ENCODE peak calls at places on chromosomes 3 and 15, in ten cellular contexts. T is cardiac muscle cell, F is GM12878, P is breast epithelium, N is uterus, E is tibial artery, L is endothelial cell of umbilical vein, C is heart left ventricle, W is upper lobe of left lung, B is A549. Z is an unnamed sample. For H3K4me1, the result is how much of the 10 kb centered on the place peaks cover.

GRCh38 chr3:36733162-36733696 is 31.1 kb downstream of the DCLK3 start:
- DNase-seq in T (peak), F (no peak), P (no peak), N (no peak), E (no peak), L (no peak), C (no peak), W (no peak), B (no peak), Z (no peak)

GRCh38 chr3:147864754-147865354 is 455.7 kb downstream of the ZIC1 start:
- DNase-seq in T (no peak), F (no peak), P (no peak), N (no peak), E (no peak), L (no peak), C (no peak), W (no peak), B (no peak), Z (peak)

GRCh38 chr15:80431635-80432034 is 27.5 kb downstream of the ARNT2 start:
- DNase-seq in T (no peak), F (no peak), P (no peak), N (no peak), E (no peak), L (no peak), C (no peak), W (no peak), B (no peak), Z (no peak)

GRCh38 chr3:195197764-195198423 is 73.1 kb downstream of the XXYLT1 start:
- DNase-seq in T (no peak), F (no peak), P (no peak), N (peak), E (peak), L (peak), C (peak), W (peak), B (peak), Z (peak)

GRCh38 chr15:94327356-94327936 is 96.1 kb downstream of the MCTP2 start:
- DNase-seq in T (peak), F (no peak), P (no peak), N (no peak), E (no peak), L (peak), C (no peak), W (no peak), B (peak), Z (peak)

GRCh38 chr3:111861396-111861795 is 2.3 kb downstream of the PHLDB2 start:
- DNase-seq in T (no peak), F (no peak), P (no peak), N (no peak), E (no peak), L (peak), C (no peak), W (no peak), B (no peak), Z (peak)

GRCh38 chr15:68303560-68304436 is 26.3 kb downstream of the FEM1B start:
- DNase-seq in T (no peak), F (no peak), P (peak), N (peak), E (peak), L (no peak), C (no peak), W (no peak), B (peak), Z (no peak)

GRCh38 chr15:88179562-88179961 is 77.0 kb downstream of the NTRK3 start:
- DNase-seq in T (no peak), F (peak), P (no peak), N (no peak), E (no peak), L (no peak), C (no peak), W (no peak), B (no peak), Z (no peak)

GRCh38 chr3:174859109-174859735 is at the start of gene NAALADL2:
- DNase-seq in T (no peak), F (no peak), P (no peak), N (no peak), E (no peak), L (no peak), C (no peak), W (no peak), B (no peak), Z (no peak)

GRCh38 chr3:29268651-29269050 is 12.2 kb upstream of the RBMS3 start:
- DNase-seq in T (no peak), F (no peak), P (no peak), N (no peak), E (no peak), L (no peak), C (no peak), W (no peak), B (no peak), Z (no peak)

GRCh38 chr15:89770041-89770440 is 6.1 kb upstream of the MESP2 start:
- DNase-seq in T (no peak), F (no peak), P (no peak), N (no peak), E (no peak), L (peak), C (no peak), W (no peak), B (no peak), Z (no peak)

GRCh38 chr3:126414961-126415660 is 20.4 kb downstream of the CFAP100 start:
- DNase-seq in T (no peak), F (no peak), P (no peak), N (no peak), E (peak), L (no peak), C (no peak), W (no peak), B (no peak), Z (no peak)

GRCh38 chr3:85603378-85603777 is 644.6 kb downstream of the CADM2 start:
- DNase-seq in T (no peak), F (no peak), P (no peak), N (no peak), E (no peak), L (no peak), C (no peak), W (no peak), B (no peak), Z (no peak)

GRCh38 chr3:50231581-50231980 is 4.4 kb upstream of the GNAI2 start:
- DNase-seq in T (no peak), F (no peak), P (no peak), N (no peak), E (no peak), L (no peak), C (no peak), W (no peak), B (no peak), Z (no peak)
- H3K4me1 ChIP-seq in T (under half), F (under half), P (under half), N (under half), E (under half), L (under half), C (under half), W (under half), B (under half), Z (under half)

DNA sequence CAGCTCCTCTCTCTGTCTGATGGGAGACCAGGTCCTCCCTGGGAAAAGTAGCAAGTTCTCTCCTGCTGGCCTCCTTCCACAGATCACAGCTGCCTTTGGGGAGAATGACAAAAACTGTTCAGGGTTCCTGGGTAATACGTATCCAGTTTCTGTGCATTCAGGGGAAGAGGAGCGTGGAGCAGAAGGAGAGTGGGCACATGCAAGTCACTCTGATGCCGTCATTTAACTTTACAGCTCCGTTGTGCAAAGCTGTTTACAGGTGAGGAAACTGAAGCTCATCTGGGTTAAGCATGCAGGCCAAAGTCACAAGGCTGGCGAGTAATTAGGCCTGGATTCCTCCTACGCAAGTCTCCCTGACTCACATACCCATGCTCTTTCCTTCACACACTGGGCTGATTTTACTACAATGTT is 7.5 kb upstream of the TM4SF1 start:
- DNase-seq in T (no peak), F (no peak), P (no peak), N (peak), E (no peak), L (no peak), C (no peak), W (no peak), B (peak), Z (peak)
- H3K4me1 ChIP-seq in T (under half), F (under half), P (under half), N (under half), E (under half), L (under half), C (under half), W (under half), B (half or more), Z (under half)

GRCh38 chr3:122700193-122700592 is 19.6 kb downstream of the PARP14 start:
- DNase-seq in T (no peak), F (no peak), P (no peak), N (no peak), E (no peak), L (no peak), C (no peak), W (no peak), B (no peak), Z (no peak)

GRCh38 chr3:122694966-122695365 is 14.3 kb downstream of the PARP14 start:
- DNase-seq in T (no peak), F (peak), P (no peak), N (no peak), E (no peak), L (no peak), C (no peak), W (no peak), B (no peak), Z (no peak)

GRCh38 chr3:122692674-122693073 is 12.0 kb downstream of the PARP14 start:
- DNase-seq in T (no peak), F (no peak), P (no peak), N (no peak), E (no peak), L (no peak), C (no peak), W (no peak), B (no peak), Z (no peak)

GRCh38 chr3:122695927-122696561 is 15.4 kb downstream of the PARP14 start:
- DNase-seq in T (no peak), F (no peak), P (no peak), N (no peak), E (no peak), L (no peak), C (no peak), W (no peak), B (no peak), Z (no peak)

DNA sequence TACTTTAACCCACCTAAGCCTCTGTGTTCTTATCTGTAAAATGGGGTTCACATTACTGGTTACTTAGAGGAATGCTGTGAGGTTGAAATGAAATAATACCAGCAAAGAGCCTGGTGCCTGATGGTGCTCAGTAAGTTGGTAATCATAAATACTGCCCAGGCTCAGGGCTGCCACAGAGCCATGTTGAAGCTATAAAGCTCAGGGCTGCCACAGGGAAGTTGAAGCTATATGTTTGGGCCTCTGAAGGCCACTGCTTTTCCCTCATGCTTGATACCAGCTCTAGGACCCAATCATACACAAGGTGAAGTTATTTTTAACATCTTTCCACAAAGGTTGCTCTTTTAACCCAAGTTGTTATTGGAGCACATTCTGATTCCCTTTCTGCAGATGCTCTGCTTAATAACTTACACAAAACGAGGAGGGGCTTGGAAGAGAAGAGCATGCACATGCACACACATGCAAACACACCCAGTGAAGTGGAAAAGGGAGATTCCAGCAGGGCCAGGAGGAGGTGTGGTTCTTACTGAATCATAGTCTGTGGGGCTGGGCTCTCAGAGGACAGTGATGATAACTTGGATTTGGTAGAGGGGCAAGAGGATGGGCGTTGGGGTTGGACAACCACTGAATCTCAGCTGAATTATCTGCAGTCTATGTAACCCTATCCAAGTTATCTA is 17.4 kb downstream of the PARP14 start:
- DNase-seq in T (no peak), F (peak), P (no peak), N (no peak), E (no peak), L (no peak), C (no peak), W (no peak), B (peak), Z (no peak)
- H3K4me1 ChIP-seq in T (under half), F (under half), P (under half), N (under half), E (under half), L (under half), C (under half), W (under half), B (under half), Z (under half)

DNA sequence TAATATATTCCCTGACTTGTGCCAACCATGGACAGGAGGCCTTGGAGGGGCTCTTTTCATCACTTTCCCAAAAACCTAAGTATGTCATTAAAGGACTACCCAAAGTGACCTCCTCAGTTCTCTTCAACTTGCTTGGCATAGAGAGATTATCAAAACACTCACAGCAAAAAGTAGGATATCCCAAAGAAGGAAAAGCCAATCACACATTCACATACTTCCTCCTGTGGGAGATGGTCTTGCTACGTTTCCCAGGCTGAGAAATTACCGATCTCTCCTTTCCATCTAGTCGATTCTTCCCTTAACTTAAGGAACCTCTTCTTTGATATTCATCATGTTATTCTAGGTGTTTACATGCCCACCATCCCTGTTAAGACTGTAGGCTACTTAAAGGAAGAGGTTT is 9.1 kb downstream of the DPPA4 start:
- DNase-seq in T (no peak), F (no peak), P (no peak), N (no peak), E (no peak), L (no peak), C (no peak), W (no peak), B (no peak), Z (no peak)
- H3K4me1 ChIP-seq in T (under half), F (under half), P (under half), N (under half), E (under half), L (under half), C (under half), W (under half), B (under half), Z (under half)

GRCh38 chr3:31142139-31142538 is 247.7 kb upstream of the GADL1 start:
- DNase-seq in T (no peak), F (no peak), P (no peak), N (no peak), E (no peak), L (no peak), C (no peak), W (no peak), B (no peak), Z (no peak)

GRCh38 chr3:31142543-31142942 is 248.1 kb upstream of the GADL1 start:
- DNase-seq in T (no peak), F (no peak), P (no peak), N (no peak), E (no peak), L (no peak), C (no peak), W (no peak), B (no peak), Z (no peak)

GRCh38 chr3:31140470-31140869 is 246.0 kb upstream of the GADL1 start:
- DNase-seq in T (no peak), F (no peak), P (no peak), N (no peak), E (no peak), L (no peak), C (no peak), W (no peak), B (no peak), Z (no peak)

GRCh38 chr3:31147550-31147949 is 253.1 kb upstream of the GADL1 start:
- DNase-seq in T (no peak), F (no peak), P (no peak), N (no peak), E (no peak), L (no peak), C (no peak), W (no peak), B (no peak), Z (no peak)

DNA sequence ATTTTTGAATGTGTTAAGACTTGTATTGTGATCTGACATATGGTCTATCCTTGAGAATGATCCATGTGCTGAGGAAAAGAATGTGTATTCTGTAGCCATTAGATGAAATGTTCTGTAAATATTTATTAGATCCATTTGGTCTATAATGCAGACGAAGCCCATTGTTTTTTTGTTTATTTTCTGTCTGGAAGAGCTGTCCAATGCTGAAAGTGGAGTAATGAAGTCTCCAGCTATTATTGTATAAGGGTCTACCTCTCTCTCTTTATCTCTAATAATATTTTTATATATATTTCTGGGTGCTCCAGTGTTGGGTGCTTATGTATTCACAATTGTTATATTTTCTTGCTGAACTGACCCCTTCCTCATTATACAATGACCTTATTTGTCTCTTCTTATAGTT is 250.6 kb upstream of the GADL1 start:
- DNase-seq in T (no peak), F (no peak), P (no peak), N (no peak), E (no peak), L (no peak), C (no peak), W (no peak), B (no peak), Z (no peak)
- H3K4me1 ChIP-seq in T (under half), F (under half), P (under half), N (under half), E (under half), L (under half), C (under half), W (under half), B (under half), Z (under half)

DNA sequence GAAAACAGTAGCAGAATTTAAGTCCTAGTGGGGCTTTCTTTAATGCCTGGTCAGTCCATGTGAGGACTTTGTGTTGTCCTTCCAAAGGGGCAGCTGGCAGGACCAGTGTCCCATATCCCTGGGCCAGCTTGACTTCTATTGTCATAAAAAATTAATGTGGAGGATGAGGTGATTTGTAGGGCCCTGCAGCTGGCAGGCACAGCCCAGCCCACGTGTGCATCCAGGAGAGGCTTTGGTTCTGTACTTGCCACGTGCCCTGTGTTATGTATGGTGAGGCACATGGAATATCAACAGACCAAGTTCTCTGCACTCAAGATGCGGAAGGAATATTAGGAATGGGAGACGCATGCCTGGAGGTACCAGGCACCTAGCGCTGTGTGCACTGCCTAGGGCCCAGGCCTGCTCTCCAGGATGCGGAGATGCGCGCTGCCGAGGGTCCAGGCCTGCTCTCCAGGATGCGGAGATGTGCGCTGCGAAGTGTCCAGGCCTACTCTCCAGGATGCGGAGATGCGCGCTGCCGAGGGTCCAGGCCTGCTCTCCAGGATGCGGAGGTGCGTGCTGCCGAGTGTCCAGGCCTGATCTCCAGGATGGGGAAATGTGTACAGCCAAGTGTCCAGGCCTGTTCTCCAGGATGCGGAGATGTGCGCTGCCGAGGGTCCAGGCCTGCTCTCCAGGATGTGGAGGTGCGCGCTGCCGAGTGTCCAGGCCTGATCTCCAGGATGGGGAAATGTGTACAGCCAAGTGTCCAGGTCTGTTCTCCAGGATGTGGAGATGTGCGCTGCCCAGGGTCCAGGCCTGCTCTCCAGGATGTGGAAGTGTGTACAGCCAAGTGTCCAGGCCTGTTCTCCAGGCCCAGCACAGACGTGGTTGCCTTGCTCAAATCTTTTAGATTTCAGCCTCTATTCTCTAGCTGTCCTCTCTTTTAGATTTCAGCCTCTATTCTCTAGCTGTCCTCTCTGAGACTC is 183.3 kb upstream of the ROPN1 start:
- DNase-seq in T (no peak), F (no peak), P (no peak), N (no peak), E (no peak), L (no peak), C (no peak), W (no peak), B (no peak), Z (no peak)
- H3K4me1 ChIP-seq in T (under half), F (under half), P (under half), N (under half), E (under half), L (under half), C (under half), W (under half), B (under half), Z (under half)